ENCODE peak calls at places on chromosome 1, in seven cellular contexts. E, U, H, K, N, V and B are unnamed samples.

GRCh38 chr1:84883286-84883685 is 9.7 kb downstream of the LPAR3 start:
- DNase-seq in E (no peak), U (no peak), H (no peak), K (no peak), N (no peak), V (no peak), B (no peak)

GRCh38 chr1:48916121-48917069 is 139.7 kb upstream of the BEND5 start:
- DNase-seq in E (no peak), U (peak; percentile 29), H (no peak), K (peak; percentile 45), N (no peak), V (peak; percentile 8), B (no peak)

GRCh38 chr1:43983253-43983904 is 4.4 kb downstream of the B4GALT2 start:
- DNase-seq in E (no peak), U (no peak), H (no peak), K (no peak), N (no peak), V (no peak), B (no peak)

GRCh38 chr1:41474490-41475271 is 9.8 kb downstream of the EDN2 start:
- DNase-seq in E (no peak), U (peak; percentile 53), H (no peak), K (no peak), N (no peak), V (no peak), B (no peak)

GRCh38 chr1:26838474-26839338 is 12.2 kb downstream of the ZDHHC18 start:
- DNase-seq in E (peak; percentile 58), U (no peak), H (peak; percentile 65), K (no peak), N (peak; percentile 11), V (no peak), B (no peak)

GRCh38 chr1:38076038-38076437 is 29.4 kb upstream of the POU3F1 start:
- DNase-seq in E (no peak), U (no peak), H (no peak), K (no peak), N (no peak), V (no peak), B (no peak)

GRCh38 chr1:175146535-175147213 is 45.9 kb downstream of the KIAA0040 start:
- DNase-seq in E (peak; percentile 64), U (peak; percentile 78), H (peak; percentile 57), K (no peak), N (peak; percentile 54), V (peak; percentile 63), B (no peak)

GRCh38 chr1:39328110-39328509 is 123.6 kb downstream of the MACF1 start:
- DNase-seq in E (no peak), U (no peak), H (peak; percentile 62), K (no peak), N (no peak), V (no peak), B (no peak)

GRCh38 chr1:98119793-98120192 is 199.0 kb upstream of the DPYD start:
- DNase-seq in E (no peak), U (peak; percentile 57), H (no peak), K (no peak), N (no peak), V (no peak), B (no peak)

GRCh38 chr1:110214454-110215404 is 4.6 kb downstream of the KCNC4 start:
- DNase-seq in E (no peak), U (no peak), H (no peak), K (no peak), N (no peak), V (no peak), B (no peak)

GRCh38 chr1:21232044-21232443 is 55.3 kb upstream of the EIF4G3 start:
- DNase-seq in E (peak; percentile 22), U (peak; percentile 76), H (peak; percentile 32), K (peak; percentile 49), N (no peak), V (peak; percentile 26), B (no peak)

GRCh38 chr1:112605633-112606327 is 13.2 kb downstream of the ST7L start:
- DNase-seq in E (no peak), U (no peak), H (peak; percentile 25), K (no peak), N (no peak), V (no peak), B (no peak)

GRCh38 chr1:219900882-219901281 is 27.5 kb downstream of the SLC30A10 start:
- DNase-seq in E (no peak), U (no peak), H (no peak), K (no peak), N (no peak), V (no peak), B (no peak)

GRCh38 chr1:229474491-229474890 is 33.6 kb downstream of the NUP133 start:
- DNase-seq in E (no peak), U (no peak), H (no peak), K (no peak), N (no peak), V (no peak), B (no peak)

GRCh38 chr1:14415396-14415795 is 183.1 kb upstream of the KAZN start:
- DNase-seq in E (no peak), U (peak; percentile 12), H (no peak), K (no peak), N (no peak), V (no peak), B (no peak)

GRCh38 chr1:151578941-151579340 is 32.9 kb upstream of the SNX27 start:
- DNase-seq in E (no peak), U (no peak), H (no peak), K (no peak), N (no peak), V (no peak), B (no peak)

GRCh38 chr1:47179988-47180563 is 9.8 kb downstream of the PDZK1IP1 start:
- DNase-seq in E (no peak), U (no peak), H (no peak), K (no peak), N (no peak), V (no peak), B (no peak)

GRCh38 chr1:160726498-160727391 is 12.3 kb upstream of the SLAMF7 start:
- DNase-seq in E (peak; percentile 66), U (peak; percentile 57), H (peak; percentile 82), K (peak; percentile 33), N (peak; percentile 52), V (peak; percentile 75), B (peak; percentile 33)